ENCODE peak calls at places on chromosomes 1 and 21, in seven cellular contexts. H, W, R, F, U, M and T are unnamed samples.

GRCh38 chr21:15557925-15558324 is 171.9 kb upstream of the USP25 start:
- DNase-seq in M (no peak), R (no peak), W (no peak), F (no peak), U (no peak), H (no peak), T (no peak)

GRCh38 chr1:6269997-6270401 is 9.1 kb upstream of the GPR153 start:
- DNase-seq in R (no peak), W (no peak), H (no peak), M (no peak), U (no peak), F (no peak), T (no peak)

GRCh38 chr1:43043695-43044094 is 85.0 kb upstream of the SLC2A1 start:
- DNase-seq in M (no peak), W (no peak), H (no peak), R (no peak), F (no peak), U (no peak), T (no peak)

GRCh38 chr1:103960710-103961109 is 211.0 kb downstream of the AMY1C start:
- DNase-seq in W (no peak), H (no peak), M (no peak), F (no peak), R (no peak), U (no peak), T (no peak)

GRCh38 chr1:109814223-109814622 is 50.5 kb upstream of the EPS8L3 start:
- DNase-seq in W (no peak), F (no peak), M (no peak), R (no peak), H (no peak), U (no peak), T (no peak)

GRCh38 chr1:201385299-201385891 is 7.9 kb upstream of the TNNT2 start:
- DNase-seq in U (no peak), W (peak), R (peak), H (no peak), M (peak), F (peak), T (peak)

GRCh38 chr1:53082826-53083225 is 20.8 kb downstream of the PODN start:
- DNase-seq in H (no peak), W (no peak), R (no peak), U (no peak), F (no peak), M (no peak), T (no peak)

GRCh38 chr1:37714689-37715088 is 22.4 kb downstream of the CDCA8 start:
- DNase-seq in R (no peak), U (no peak), M (no peak), F (no peak), W (no peak), H (no peak), T (no peak)

GRCh38 chr1:153631047-153632022 is 2.5 kb upstream of the CHTOP start:
- DNase-seq in U (no peak), M (no peak), R (no peak), F (no peak), H (no peak), W (no peak), T (no peak)

GRCh38 chr1:14371806-14372497 is 226.5 kb upstream of the KAZN start:
- DNase-seq in W (no peak), U (no peak), M (no peak), R (no peak), F (no peak), H (no peak), T (no peak)

GRCh38 chr1:46757256-46757955 is 38.5 kb upstream of the EFCAB14 start:
- DNase-seq in W (peak), H (no peak), F (no peak), R (no peak), M (no peak), U (no peak), T (no peak)

GRCh38 chr1:164891615-164892014 is 332.6 kb downstream of the PBX1 start:
- DNase-seq in W (no peak), M (no peak), R (no peak), H (no peak), U (no peak), F (no peak), T (no peak)

GRCh38 chr1:151936653-151937052 is 27.3 kb upstream of the THEM4 start:
- DNase-seq in F (no peak), H (no peak), R (no peak), U (no peak), W (no peak), M (no peak), T (no peak)

GRCh38 chr1:11311816-11312755 is 39.1 kb downstream of the UBIAD1 start:
- DNase-seq in R (no peak), F (no peak), U (no peak), W (no peak), H (no peak), M (no peak), T (no peak)

GRCh38 chr1:159826436-159827101 is at the start of gene SLAMF8:
- DNase-seq in W (peak), R (peak), M (no peak), U (peak), F (no peak), H (no peak), T (no peak)

GRCh38 chr1:185156321-185156853 is 366 bp downstream of the TRMT1L start:
- DNase-seq in R (no peak), M (peak), H (no peak), F (peak), U (no peak), W (no peak), T (peak)

GRCh38 chr1:3638027-3638426 is 11.9 kb downstream of the WRAP73 start:
- DNase-seq in R (no peak), U (no peak), H (no peak), M (no peak), W (no peak), F (no peak), T (no peak)

GRCh38 chr1:85264150-85264549 is 4.7 kb upstream of the C1orf52 start:
- DNase-seq in W (no peak), R (no peak), M (no peak), U (no peak), F (no peak), H (no peak), T (no peak)

GRCh38 chr21:45078877-45079281 is 4.5 kb downstream of the ADARB1 start:
- DNase-seq in H (no peak), W (peak), R (peak), U (no peak), M (no peak), F (peak), T (no peak)

GRCh38 chr1:200314085-200314750 is 95.6 kb downstream of the ZNF281 start:
- DNase-seq in R (no peak), W (no peak), F (no peak), U (no peak), M (peak), H (no peak), T (no peak)

GRCh38 chr1:165592945-165593823 is 37.9 kb upstream of the MGST3 start:
- DNase-seq in U (peak), R (peak), W (peak), H (peak), M (peak), F (peak), T (peak)

GRCh38 chr1:12197483-12197880 is 30.7 kb downstream of the TNFRSF1B start:
- DNase-seq in H (no peak), M (no peak), U (no peak), R (no peak), F (no peak), W (no peak), T (no peak)

GRCh38 chr1:42740756-42741580 is 932 bp upstream of the CLDN19 start:
- DNase-seq in M (no peak), H (no peak), W (no peak), F (no peak), U (no peak), R (no peak), T (no peak)

GRCh38 chr1:236120725-236121153 is 21.6 kb upstream of the GPR137B start:
- DNase-seq in H (no peak), F (no peak), U (peak), R (no peak), M (no peak), W (no peak), T (no peak)

GRCh38 chr1:70503358-70503757 is 92.3 kb downstream of the CTH start:
- DNase-seq in R (no peak), M (no peak), W (no peak), H (no peak), U (no peak), F (no peak), T (peak)

GRCh38 chr1:19156676-19157075 is 53.4 kb downstream of the UBR4 start:
- DNase-seq in H (peak), U (no peak), M (no peak), R (peak), W (peak), F (no peak), T (no peak)

GRCh38 chr1:156684227-156684782 is 7.1 kb upstream of the NES start:
- DNase-seq in F (peak), U (no peak), H (no peak), R (no peak), M (no peak), W (no peak), T (no peak)

GRCh38 chr1:36534711-36535412 is 52.1 kb upstream of the CSF3R start:
- DNase-seq in W (no peak), F (no peak), M (no peak), R (no peak), U (no peak), H (no peak), T (no peak)

GRCh38 chr1:35810096-35810860 is 2.5 kb downstream of the AGO4 start:
- DNase-seq in M (no peak), W (no peak), U (no peak), H (no peak), F (no peak), R (no peak), T (peak)

GRCh38 chr21:40053007-40053406 is 185.8 kb downstream of the PCP4 start:
- DNase-seq in F (no peak), H (peak), W (no peak), U (no peak), R (peak), M (no peak), T (no peak)

GRCh38 chr1:117735045-117735992 is 129.5 kb downstream of the TENT5C start:
- DNase-seq in H (peak), R (peak), W (peak), U (peak), F (peak), M (no peak), T (peak)

GRCh38 chr1:235582130-235582529 is 67.5 kb downstream of the GNG4 start:
- DNase-seq in M (no peak), R (no peak), H (no peak), F (no peak), W (no peak), U (no peak), T (no peak)

GRCh38 chr1:182041615-182042014 is 19.9 kb downstream of the ZNF648 start:
- DNase-seq in H (no peak), W (peak), R (peak), M (no peak), U (no peak), F (no peak), T (no peak)

GRCh38 chr1:9413143-9413876 is 120.6 kb downstream of the SPSB1 start:
- DNase-seq in F (peak), H (peak), U (peak), M (peak), R (peak), W (peak), T (no peak)

GRCh38 chr1:62870148-62870547 is 86.2 kb downstream of the ATG4C start:
- DNase-seq in M (no peak), H (no peak), R (no peak), F (no peak), W (no peak), U (no peak), T (no peak)

GRCh38 chr1:75999034-75999433 is 66.8 kb upstream of the ASB17 start:
- DNase-seq in R (no peak), U (no peak), F (no peak), M (no peak), H (no peak), W (no peak), T (no peak)

GRCh38 chr1:48572632-48573258 is 100.7 kb upstream of the SPATA6 start:
- DNase-seq in R (peak), M (peak), U (no peak), F (peak), W (peak), H (no peak), T (peak)

GRCh38 chr1:55817027-55817426 is 601.9 kb upstream of the USP24 start:
- DNase-seq in R (no peak), M (no peak), F (no peak), W (no peak), U (no peak), H (no peak), T (no peak)
- TF ChIP-seq POLR2A in R (no peak), M (no peak), F (no peak), W (no peak), U (no peak), H (no peak), T (no peak)

DNA sequence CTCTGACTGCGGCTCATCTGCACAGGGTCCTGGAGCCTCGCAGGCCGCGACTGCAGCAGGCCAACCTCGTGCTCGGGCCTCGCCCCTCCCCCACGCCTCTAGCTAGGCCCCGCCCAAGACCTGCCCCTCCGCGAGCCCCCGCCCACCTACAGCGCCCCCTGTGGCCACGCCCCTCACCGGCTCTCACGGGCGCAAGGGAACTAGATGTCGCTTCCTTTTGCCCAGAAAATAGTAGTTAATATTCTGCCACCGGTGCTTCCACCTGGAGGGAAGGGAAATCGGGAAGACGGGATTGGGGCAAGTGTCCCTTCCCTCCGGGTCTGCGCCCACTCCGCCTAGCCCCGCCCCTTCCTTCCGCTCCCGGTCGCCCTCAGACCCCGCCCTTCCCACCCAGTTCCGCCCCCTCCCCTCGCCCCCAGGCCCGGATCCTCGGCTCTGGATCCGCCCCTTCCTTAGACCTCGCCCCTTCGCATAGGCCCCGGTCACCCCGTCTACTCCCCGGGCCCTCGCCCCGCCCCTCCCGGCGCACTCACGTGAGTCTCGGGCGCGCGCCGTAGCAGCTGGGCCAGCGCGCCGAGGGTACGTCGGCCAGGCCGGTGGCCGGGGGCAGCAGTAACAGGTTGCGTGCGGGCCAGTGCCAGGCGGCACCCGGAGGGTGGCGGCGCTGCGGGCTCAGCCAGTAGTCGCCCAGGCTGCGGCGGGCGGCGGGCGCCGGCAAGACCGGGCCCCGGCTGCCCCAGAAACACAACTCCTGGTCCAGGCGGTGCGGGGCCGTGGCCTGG is 11.0 kb downstream of the FAM229A start:
- DNase-seq in R (peak), H (peak), U (peak), F (peak), M (peak), W (peak), T (peak)
- TF ChIP-seq POLR2A in R (peak), H (peak), U (peak), F (peak), M (peak), W (peak), T (peak)

DNA sequence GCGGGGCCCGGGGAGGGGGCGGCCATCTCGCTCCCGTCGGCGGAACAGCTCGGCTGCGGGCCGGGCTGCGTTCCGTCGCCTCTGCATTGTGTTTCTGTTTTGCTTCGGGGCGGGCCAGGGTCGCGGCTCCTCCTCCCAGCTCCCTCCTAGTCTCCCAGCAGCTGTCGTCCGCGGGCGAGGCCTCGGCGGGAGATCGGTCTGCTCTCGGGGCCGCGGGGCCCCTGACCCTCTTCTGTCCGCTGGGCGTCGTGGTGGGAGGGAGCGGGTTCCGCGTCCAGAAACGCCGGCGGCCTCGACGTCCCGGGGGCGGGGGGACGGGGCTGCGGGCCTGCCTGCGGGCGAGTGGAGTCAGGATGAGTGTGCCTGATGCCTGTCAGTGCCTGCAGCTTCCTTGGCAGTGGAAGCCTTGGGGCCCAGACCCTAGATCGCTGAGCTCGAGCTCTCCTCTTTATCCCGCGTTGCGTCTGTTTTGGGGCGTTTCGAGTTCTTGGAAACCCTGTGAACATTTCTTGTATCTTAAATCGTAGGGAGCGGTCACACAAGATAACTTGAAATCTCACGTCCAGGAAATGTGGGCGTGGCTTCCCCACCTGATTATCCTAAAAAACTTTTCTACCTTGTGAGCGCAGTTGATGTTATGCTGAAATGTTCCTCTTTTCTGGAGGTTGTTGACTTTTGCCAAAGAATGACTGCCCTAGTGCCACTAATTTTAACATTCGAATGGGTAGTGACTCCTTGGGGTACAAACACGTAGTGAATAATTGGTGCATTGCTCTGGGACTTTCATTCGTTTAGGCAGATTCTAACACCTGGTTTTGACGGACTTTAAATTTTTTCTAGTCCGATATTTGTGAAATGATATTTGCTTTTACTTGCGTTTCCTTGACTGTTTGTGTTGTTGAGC is 676 bp downstream of the MORC3 start:
- DNase-seq in H (peak), M (peak), F (peak), U (peak), W (peak), R (peak), T (peak)
- TF ChIP-seq POLR2A in H (no peak), M (peak), F (peak), U (peak), W (no peak), R (peak), T (peak)

GRCh38 chr1:28439320-28439719 is 66.5 kb upstream of the RCC1 start:
- DNase-seq in U (no peak), H (no peak), F (no peak), W (no peak), M (no peak), R (no peak), T (no peak)

GRCh38 chr1:28441674-28442073 is 64.2 kb upstream of the RCC1 start:
- DNase-seq in R (peak), H (no peak), W (no peak), F (no peak), U (no peak), M (no peak), T (no peak)

GRCh38 chr1:28437260-28437923 is 67.9 kb downstream of the PHACTR4 start:
- DNase-seq in M (no peak), U (no peak), R (peak), W (peak), F (no peak), H (peak), T (peak)

GRCh38 chr1:28436211-28436769 is 66.8 kb downstream of the PHACTR4 start:
- DNase-seq in H (no peak), W (no peak), F (no peak), U (no peak), R (no peak), M (no peak), T (peak)

DNA sequence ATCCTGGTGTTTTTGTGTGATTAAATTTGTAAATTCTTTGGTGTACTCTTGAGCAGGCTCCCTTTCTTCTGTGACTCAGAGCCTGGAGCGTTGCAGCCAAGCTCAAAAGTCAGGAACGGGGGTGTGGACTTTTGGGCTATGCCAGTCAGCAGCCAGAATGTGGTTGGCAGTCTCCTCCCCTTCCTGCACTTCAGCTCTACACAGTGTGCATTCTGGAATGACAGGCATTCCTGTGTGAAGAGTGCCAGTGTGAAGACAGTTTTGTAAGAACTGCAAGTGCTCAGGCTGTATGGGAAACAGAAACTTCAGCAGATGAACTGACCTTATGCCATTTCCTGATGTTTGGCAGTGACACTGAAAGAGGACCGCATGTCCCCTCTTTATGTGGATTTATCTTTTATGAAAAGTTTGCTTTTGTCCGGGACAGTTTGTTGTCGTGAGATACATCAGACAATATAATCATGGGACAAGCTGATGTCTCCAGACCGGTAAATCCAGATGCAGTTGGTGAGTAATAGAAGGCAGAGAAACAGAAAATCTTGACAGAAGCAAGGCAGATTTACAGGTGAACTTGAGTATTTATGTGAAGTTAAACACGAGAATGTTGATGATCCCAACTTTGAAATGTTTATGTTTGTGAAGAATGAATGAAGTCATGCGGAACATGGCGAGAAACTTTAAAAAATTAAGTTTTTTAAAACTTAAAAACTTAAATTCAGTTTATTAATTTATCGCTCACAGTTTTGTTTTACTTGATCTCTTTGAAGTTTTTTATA is 67.7 kb upstream of the RCC1 start:
- DNase-seq in R (peak), W (peak), H (peak), F (peak), U (no peak), M (peak), T (no peak)
- TF ChIP-seq POLR2A in R (peak), W (peak), H (peak), F (peak), U (peak), M (no peak), T (peak)

GRCh38 chr1:244436336-244437102 is 15.2 kb downstream of the ADSS2 start:
- DNase-seq in W (no peak), M (no peak), F (no peak), H (no peak), R (no peak), U (no peak), T (no peak)
- TF ChIP-seq POLR2A in W (no peak), M (no peak), F (no peak), H (no peak), R (no peak), U (no peak), T (no peak)

GRCh38 chr1:26529405-26529654 is 231 bp upstream of the RPS6KA1 start:
- DNase-seq in F (no peak), H (no peak), R (no peak), U (no peak), M (no peak), W (no peak), T (no peak)
- TF ChIP-seq POLR2A in F (no peak), H (no peak), R (no peak), U (no peak), M (no peak), W (no peak), T (no peak)

GRCh38 chr1:16451868-16452528 is 11.5 kb downstream of the NECAP2 start:
- DNase-seq in M (no peak), U (no peak), F (no peak), W (no peak), H (no peak), R (no peak), T (no peak)
- TF ChIP-seq POLR2A in M (no peak), U (peak), F (no peak), W (no peak), H (no peak), R (no peak), T (no peak)

GRCh38 chr1:24111998-24112380 is at the start of gene MYOM3:
- DNase-seq in U (no peak), H (no peak), R (no peak), M (no peak), W (no peak), F (no peak), T (no peak)
- TF ChIP-seq POLR2A in U (no peak), H (no peak), R (no peak), M (no peak), W (no peak), F (no peak), T (no peak)

GRCh38 chr1:84078108-84078823 is 65.8 kb upstream of the PRKACB start:
- DNase-seq in W (peak), M (no peak), H (peak), F (peak), R (peak), U (no peak), T (peak)
- TF ChIP-seq POLR2A in W (no peak), M (no peak), H (peak), F (no peak), R (no peak), U (no peak), T (no peak)